ENCODE peak calls at places on chromosomes 2 and 18, in eight cellular contexts. M, P, G, R, K, W, A and H are unnamed samples.

GRCh38 chr2:56185582-56186046 is 1.8 kb downstream of the CCDC85A start:
- DNase-seq in W (peak; percentile 71), G (no peak), P (peak; percentile 14), M (no peak), A (no peak), K (no peak), R (peak; percentile 48), H (no peak)

GRCh38 chr2:163573652-163574051 is 162.2 kb downstream of the FIGN start:
- DNase-seq in A (no peak), M (no peak), G (no peak), R (no peak), W (no peak), K (no peak), P (no peak), H (no peak)

GRCh38 chr2:146189541-146189940 is 1655.3 kb upstream of the ACVR2A start:
- DNase-seq in G (no peak), M (no peak), A (no peak), K (no peak), P (no peak), R (no peak), W (no peak), H (no peak)

GRCh38 chr18:74331404-74331803 is 15.8 kb downstream of the C18orf63 start:
- DNase-seq in P (peak; percentile 29), R (no peak), K (no peak), G (no peak), M (no peak), W (peak; percentile 58), A (no peak), H (no peak)

GRCh38 chr2:239379641-239380170 is 21.1 kb downstream of the HDAC4 start:
- DNase-seq in A (no peak), K (no peak), P (no peak), M (no peak), W (no peak), G (peak; percentile 58), R (no peak), H (no peak)

GRCh38 chr2:113676651-113677050 is 49.6 kb downstream of the RABL2A start:
- DNase-seq in K (no peak), A (no peak), W (no peak), R (no peak), P (no peak), G (no peak), M (no peak), H (no peak)

GRCh38 chr2:238695538-238695937 is 152.3 kb upstream of the TWIST2 start:
- DNase-seq in M (peak; percentile 88), W (no peak), K (no peak), R (no peak), G (no peak), A (no peak), P (no peak), H (no peak)

GRCh38 chr2:904243-905024 is 46.2 kb upstream of the SNTG2 start:
- DNase-seq in A (no peak), G (no peak), R (no peak), M (peak; percentile 15), K (no peak), P (no peak), W (no peak), H (no peak)

GRCh38 chr2:73972846-73973245 is 11.9 kb upstream of the TET3 start:
- DNase-seq in K (no peak), W (no peak), G (no peak), P (no peak), R (no peak), A (no peak), M (no peak), H (no peak)

GRCh38 chr2:234848578-234848977 is 103.2 kb upstream of the SH3BP4 start:
- DNase-seq in M (no peak), G (no peak), P (peak; percentile 27), R (no peak), K (no peak), A (no peak), W (no peak), H (no peak)

GRCh38 chr18:12281861-12282260 is 26.2 kb upstream of the TUBB6 start:
- DNase-seq in R (no peak), A (no peak), K (no peak), M (no peak), W (peak; percentile 78), G (no peak), P (no peak), H (no peak)